ENCODE peak calls at places on chromosomes 6 and 20, in six cellular contexts. B is astrocyte of the cerebellum; J is GM12865; H is skeletal muscle cell; U is CD8-positive, alpha-beta T cell; M is colonic mucosa. F is an unnamed sample.

GRCh38 chr6:77133031-77133430 is 330.3 kb downstream of the HTR1B start:
- DNase-seq in J (no peak), H (no peak), B (no peak), U (no peak), M (no peak), F (no peak)

GRCh38 chr6:49504666-49505065 is 4.9 kb downstream of the GLYATL3 start:
- DNase-seq in H (no peak), U (no peak), M (no peak), J (no peak), B (no peak), F (no peak)

GRCh38 chr6:109791301-109791700 is 100.2 kb downstream of the FIG4 start:
- DNase-seq in M (no peak), B (no peak), J (no peak), H (no peak), U (no peak), F (no peak)

GRCh38 chr20:45997187-45997586 is 11.5 kb upstream of the MMP9 start:
- DNase-seq in J (no peak), M (no peak), U (no peak), H (no peak), B (no peak), F (no peak)

GRCh38 chr6:160974304-160974771 is 17.2 kb upstream of the MAP3K4 start:
- DNase-seq in B (peak), M (peak), U (no peak), J (no peak), H (peak), F (no peak)

GRCh38 chr20:48246391-48246790 is 461.1 kb upstream of the SULF2 start:
- DNase-seq in J (no peak), B (no peak), H (no peak), M (no peak), U (no peak), F (no peak)

GRCh38 chr6:118324081-118324480 is 224.0 kb upstream of the PLN start:
- DNase-seq in U (no peak), H (no peak), M (no peak), J (no peak), B (no peak), F (no peak)

GRCh38 chr6:56688521-56688920 is 45.8 kb upstream of the DST start:
- DNase-seq in M (no peak), U (no peak), H (no peak), J (no peak), B (no peak), F (no peak)

GRCh38 chr6:132287101-132287500 is 114.2 kb downstream of the MOXD1 start:
- DNase-seq in U (no peak), M (no peak), H (no peak), B (no peak), J (no peak), F (no peak)

GRCh38 chr20:9290331-9290730 is 221.4 kb downstream of the PLCB4 start:
- DNase-seq in H (no peak), U (no peak), M (no peak), B (no peak), J (no peak), F (no peak)

GRCh38 chr6:169725270-169726048 is 1.2 kb upstream of the PHF10 start:
- DNase-seq in M (peak), J (peak), H (peak), B (no peak), U (no peak), F (no peak)

GRCh38 chr6:153392156-153392555 is 261.1 kb upstream of the RGS17 start:
- DNase-seq in H (no peak), M (no peak), U (no peak), B (no peak), J (no peak), F (no peak)

GRCh38 chr6:99606670-99607415 is at the start of gene PRDM13:
- DNase-seq in U (no peak), J (no peak), B (no peak), M (no peak), H (no peak), F (no peak)

GRCh38 chr20:57953638-57954037 is 243.8 kb upstream of the PMEPA1 start:
- DNase-seq in J (no peak), B (no peak), H (no peak), U (no peak), M (no peak), F (no peak)

GRCh38 chr20:7410150-7410549 is 530.1 kb downstream of the HAO1 start:
- DNase-seq in B (no peak), H (peak), U (no peak), J (no peak), M (no peak), F (no peak)

GRCh38 chr20:384723-385122 is 4.2 kb downstream of the TRIB3 start:
- DNase-seq in U (no peak), H (no peak), B (no peak), M (no peak), J (no peak), F (no peak)

GRCh38 chr6:139686308-139686707 is 311.9 kb upstream of the CITED2 start:
- DNase-seq in H (no peak), U (no peak), M (no peak), B (no peak), J (no peak), F (no peak)

GRCh38 chr6:44043479-44044153 is 83.6 kb downstream of the MRPL14 start:
- DNase-seq in M (no peak), J (no peak), B (no peak), H (no peak), U (no peak), F (no peak)

GRCh38 chr20:64077876-64078551 is 1.3 kb downstream of the RGS19 start:
- DNase-seq in U (peak), H (no peak), M (peak), J (peak), B (no peak), F (peak)
- H3K4me3 ChIP-seq in U (peak), H (peak), M (peak), J (peak), B (peak), F (peak)

GRCh38 chr20:36390719-36391415 is 84.7 kb downstream of the DLGAP4 start:
- DNase-seq in U (no peak), H (no peak), J (no peak), M (no peak), B (no peak), F (no peak)
- H3K4me3 ChIP-seq in U (no peak), H (no peak), J (no peak), M (no peak), B (no peak), F (no peak)

GRCh38 chr6:30543824-30544223 is 12.5 kb downstream of the GNL1 start:
- DNase-seq in M (no peak), J (no peak), U (peak), B (no peak), H (no peak), F (no peak)

GRCh38 chr6:30542404-30542725 is 13.9 kb downstream of the GNL1 start:
- DNase-seq in J (peak), U (peak), M (no peak), B (no peak), H (no peak), F (peak)

GRCh38 chr6:30542915-30543314 is 13.4 kb downstream of the GNL1 start:
- DNase-seq in M (no peak), U (no peak), H (no peak), J (no peak), B (no peak), F (no peak)

GRCh38 chr6:30544666-30545272 is 11.5 kb downstream of the GNL1 start:
- DNase-seq in B (peak), H (peak), U (no peak), M (no peak), J (peak), F (peak)

DNA sequence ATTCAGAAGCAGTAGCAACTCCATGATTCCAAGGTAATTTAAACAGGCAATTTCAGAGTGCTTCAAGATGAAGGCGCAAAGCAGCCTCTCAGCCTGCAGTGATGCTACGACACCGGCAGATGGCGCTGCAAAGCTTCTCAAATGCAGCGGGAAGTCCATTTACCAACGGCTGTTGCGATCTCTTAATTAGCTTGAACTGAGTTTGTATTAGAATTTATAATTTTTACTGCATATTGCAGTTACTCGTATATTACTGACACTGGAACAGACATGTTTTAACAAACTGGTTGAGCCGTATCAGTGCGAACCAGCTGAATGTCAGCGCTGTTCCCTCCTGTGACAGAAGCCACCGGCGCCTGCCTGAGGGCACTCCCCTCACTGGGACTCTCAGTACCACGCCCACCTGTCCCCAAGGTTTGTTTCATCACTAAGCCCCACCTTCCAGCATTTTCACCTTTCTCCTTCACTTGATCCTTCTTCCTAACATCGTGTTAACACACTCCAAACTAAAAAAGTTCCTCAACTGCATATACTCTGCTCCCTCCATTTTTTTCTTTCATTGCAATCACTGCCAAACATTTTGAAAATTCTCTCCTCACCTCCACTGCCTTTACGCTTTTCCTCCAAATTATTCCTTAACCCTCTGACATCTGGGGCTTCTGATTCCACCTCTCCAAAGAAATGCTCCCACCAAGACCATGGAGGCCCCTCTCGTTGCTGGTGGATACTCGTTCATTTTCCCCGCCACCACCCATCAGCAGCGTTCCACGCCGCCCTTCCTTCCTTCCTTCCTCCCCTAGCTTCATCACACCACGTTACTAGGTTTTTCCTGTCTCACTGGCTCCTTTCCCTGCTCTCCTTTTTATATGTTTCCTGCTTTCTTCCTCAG is 14.5 kb downstream of the GNL1 start:
- DNase-seq in H (peak), B (peak), M (peak), J (peak), U (peak), F (peak)
- H3K4me3 ChIP-seq in H (no peak), B (peak), M (peak), J (peak), U (peak), F (peak)

GRCh38 chr6:158286413-158286812 is 25.9 kb upstream of the TULP4 start:
- DNase-seq in H (no peak), U (no peak), M (no peak), J (no peak), B (no peak), F (no peak)

GRCh38 chr6:158287047-158287446 is 25.2 kb upstream of the TULP4 start:
- DNase-seq in B (no peak), H (no peak), M (no peak), J (no peak), U (no peak), F (no peak)

GRCh38 chr6:158283304-158284005 is 28.8 kb upstream of the TULP4 start:
- DNase-seq in H (peak), J (peak), M (no peak), B (no peak), U (no peak), F (no peak)

GRCh38 chr6:158285321-158285960 is 26.8 kb upstream of the TULP4 start:
- DNase-seq in U (no peak), B (no peak), M (no peak), H (no peak), J (no peak), F (no peak)

DNA sequence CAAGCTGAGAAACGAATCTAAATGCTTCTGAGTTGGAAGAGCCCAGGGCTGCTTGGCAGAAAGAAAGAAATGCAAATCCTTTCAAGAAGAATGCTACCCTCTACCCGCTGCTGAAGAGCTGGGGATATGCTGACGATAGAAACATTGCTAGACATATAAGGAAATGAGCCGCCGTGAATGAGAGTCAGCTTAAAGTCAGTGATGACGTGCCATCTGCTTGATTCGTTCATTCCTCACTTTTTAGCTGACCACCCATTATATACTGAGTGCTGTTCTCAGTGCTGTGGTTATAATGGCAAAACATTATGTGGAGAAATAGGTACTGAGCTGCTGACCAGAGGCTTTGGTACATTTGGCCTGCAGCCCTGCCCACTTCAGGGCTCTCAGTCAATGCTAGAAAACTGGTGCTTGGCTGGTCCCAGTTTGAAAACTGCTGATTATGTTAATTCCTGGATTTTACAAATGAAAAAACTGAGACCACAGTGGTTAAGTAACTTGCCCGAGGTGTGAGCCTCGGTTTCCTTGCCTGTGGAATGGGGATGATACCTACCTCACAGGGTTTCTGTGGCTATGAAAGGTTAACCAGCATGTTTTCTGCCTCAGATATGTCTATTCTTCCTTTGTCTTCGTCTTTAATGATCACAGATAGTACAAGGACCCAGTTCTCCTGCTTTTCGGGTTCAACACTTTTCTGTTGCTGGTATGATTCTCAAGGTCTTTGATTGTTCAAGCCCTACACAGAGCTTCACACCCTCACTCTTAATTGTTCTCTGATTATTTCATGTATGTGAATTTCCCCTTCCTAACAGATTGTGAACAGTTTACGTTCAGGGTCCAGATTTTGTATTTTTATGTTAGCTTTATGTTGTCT is 27.7 kb upstream of the TULP4 start:
- DNase-seq in B (peak), U (no peak), J (no peak), H (peak), M (no peak), F (no peak)
- H3K4me3 ChIP-seq in B (no peak), U (no peak), J (no peak), H (no peak), M (no peak), F (no peak)

DNA sequence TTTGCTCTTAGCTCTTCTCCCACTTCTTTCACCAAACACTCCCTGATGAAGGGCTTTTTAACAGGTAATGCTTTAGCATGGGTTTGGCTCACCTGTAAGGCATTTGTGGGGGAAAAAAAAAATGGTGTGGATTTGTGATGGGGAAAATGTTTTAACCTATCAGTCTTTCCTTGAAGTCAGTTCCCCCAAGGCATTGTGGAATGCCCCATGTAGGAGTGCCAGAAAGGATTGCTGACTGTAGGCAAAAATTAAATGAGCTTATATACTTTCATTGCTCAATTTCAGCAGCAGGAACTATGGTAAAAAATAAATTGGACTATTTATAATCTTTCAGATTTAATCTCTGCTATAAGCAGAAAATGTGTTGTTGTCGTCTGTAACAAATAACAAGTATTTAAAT is 10.6 kb upstream of the SASH1 start:
- DNase-seq in J (no peak), U (no peak), B (no peak), M (no peak), H (no peak), F (no peak)
- H3K4me3 ChIP-seq in J (no peak), U (no peak), B (no peak), M (no peak), H (no peak), F (no peak)

DNA sequence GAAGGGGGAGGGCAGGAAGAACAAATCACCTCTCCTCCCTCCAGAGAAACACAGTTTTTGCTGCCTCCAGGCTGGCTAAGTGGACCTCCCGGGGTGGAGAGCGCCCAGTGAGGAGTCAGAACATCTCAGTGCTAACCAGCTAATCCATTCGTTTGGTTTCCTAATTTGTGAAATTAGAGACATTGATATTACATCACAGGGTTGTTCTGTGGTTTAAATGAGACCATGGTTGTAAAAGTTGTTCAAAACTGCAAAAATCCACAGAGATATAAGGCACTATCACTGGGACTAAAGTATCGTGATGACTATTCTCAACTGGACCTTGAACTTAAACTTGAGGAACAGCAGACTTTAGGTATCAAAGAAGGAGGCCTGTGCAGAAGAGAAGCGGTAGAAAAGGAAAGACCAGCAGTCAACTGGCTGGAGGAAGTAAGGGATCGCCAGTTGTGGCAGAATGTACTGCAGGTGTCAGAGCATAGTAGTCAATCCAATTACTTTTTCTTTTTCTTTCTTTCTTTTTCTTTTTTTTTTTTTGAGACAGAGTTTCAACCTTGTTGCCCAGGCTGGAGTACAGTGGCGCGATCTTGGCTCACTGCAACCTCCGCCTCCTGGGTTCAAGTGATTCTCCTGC is 33.9 kb downstream of the RIPOR2 start:
- DNase-seq in J (no peak), B (no peak), M (no peak), U (no peak), H (no peak), F (no peak)
- H3K4me3 ChIP-seq in J (no peak), B (no peak), M (no peak), U (no peak), H (no peak), F (no peak)

DNA sequence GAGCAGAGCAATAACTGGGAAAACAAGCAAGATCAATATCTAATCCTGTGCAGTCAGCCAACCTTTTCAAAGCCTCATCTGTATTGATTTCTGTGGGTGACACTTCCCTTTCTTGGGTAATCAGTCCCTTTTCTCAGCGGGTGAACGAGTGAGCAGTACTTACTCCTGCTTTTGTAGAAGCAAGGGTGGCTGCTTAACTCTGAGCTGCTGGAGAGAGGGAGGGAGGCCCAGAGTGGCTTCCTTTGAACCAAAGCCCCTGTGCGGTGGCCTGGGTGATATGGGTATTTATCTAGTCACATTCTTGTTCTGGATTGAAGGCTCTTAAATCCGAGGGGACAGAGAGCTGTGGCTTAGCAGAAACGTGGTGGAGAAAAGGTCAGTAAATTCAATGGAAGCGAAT is 254.8 kb upstream of the CHD6 start:
- DNase-seq in H (no peak), B (no peak), M (no peak), U (no peak), J (no peak), F (no peak)
- H3K4me3 ChIP-seq in H (no peak), B (no peak), M (no peak), U (no peak), J (no peak), F (no peak)

GRCh38 chr6:21665101-21665435 is 71.5 kb downstream of the SOX4 start:
- DNase-seq in J (no peak), M (no peak), U (no peak), H (no peak), B (no peak), F (no peak)
- H3K4me3 ChIP-seq in J (no peak), M (peak), U (no peak), H (peak), B (peak), F (no peak)

GRCh38 chr6:35498407-35499045 is 1.6 kb upstream of the TEAD3 start:
- DNase-seq in M (no peak), B (no peak), U (no peak), H (no peak), J (no peak), F (no peak)
- H3K4me3 ChIP-seq in M (peak), B (peak), U (peak), H (peak), J (no peak), F (no peak)

F was measured in Jurkat, Clone E6-1.